ENCODE peak calls at places on chromosomes 12 and 14, in eight cellular contexts. R is brain microvascular endothelial cell; Y is MCF 10A; M is sciatic nerve; F is NAMALWA; Q is CD4-positive, alpha-beta memory T cell; S is activated T-cell treated with anti-CD3 and anti-CD28 coated beads for 1 hour; Z is central memory CD4-positive, alpha-beta T cell. O is an unnamed sample.

GRCh38 chr12:110885152-110885840 is 35.1 kb downstream of the MYL2 start:
- DNase-seq in R (no peak), Y (no peak), Z (no peak), F (no peak), M (no peak), S (no peak), Q (no peak), O (no peak)

GRCh38 chr12:96986883-96987523 is 79.9 kb downstream of the NEDD1 start:
- DNase-seq in Q (no peak), F (peak), R (no peak), Z (peak), Y (peak), S (no peak), M (no peak), O (peak)

GRCh38 chr12:107759410-107759809 is 1.5 kb downstream of the PRDM4 start:
- DNase-seq in Y (peak), S (no peak), Q (no peak), F (peak), Z (no peak), M (no peak), R (peak), O (peak)

GRCh38 chr12:105352940-105353635 is 22.6 kb downstream of the C12orf75 start:
- DNase-seq in F (no peak), R (no peak), M (no peak), Y (peak), Z (no peak), Q (no peak), S (no peak), O (peak)

GRCh38 chr14:66369157-66369706 is 116.9 kb upstream of the CCDC196 start:
- DNase-seq in Q (no peak), Z (no peak), R (no peak), F (no peak), S (no peak), Y (no peak), M (no peak), O (no peak)

GRCh38 chr14:106442857-106443256 is 916.5 kb downstream of the TMEM121 start:
- DNase-seq in Z (peak), F (peak), Q (no peak), R (no peak), M (no peak), S (peak), Y (peak), O (no peak)

GRCh38 chr14:42110167-42110566 is 503.5 kb downstream of the LRFN5 start:
- DNase-seq in M (no peak), Q (no peak), Z (no peak), R (peak), Y (peak), S (no peak), F (peak), O (peak)

GRCh38 chr14:22836301-22837058 is at the start of gene MMP14:
- DNase-seq in F (no peak), Y (peak), Q (no peak), M (peak), S (no peak), Z (no peak), R (peak), O (peak)

GRCh38 chr12:122106891-122107660 is 28.5 kb downstream of the MLXIP start:
- DNase-seq in R (peak), S (no peak), Q (no peak), Y (peak), Z (no peak), F (no peak), M (no peak), O (peak)

GRCh38 chr12:128823216-128823915 is 392 bp downstream of the SLC15A4 start:
- DNase-seq in Q (peak), Y (peak), S (no peak), F (peak), Z (peak), R (no peak), M (no peak), O (no peak)

GRCh38 chr12:14982562-14982961 is 9.7 kb downstream of the PDE6H start:
- DNase-seq in M (no peak), Y (no peak), F (no peak), Q (no peak), S (no peak), Z (no peak), R (no peak), O (no peak)

GRCh38 chr12:57101892-57102695 is 9.1 kb downstream of the STAT6 start:
- DNase-seq in R (no peak), Q (no peak), M (no peak), Z (no peak), F (no peak), Y (no peak), S (no peak), O (no peak)

GRCh38 chr12:127677537-127678131 is 589.3 kb upstream of the TMEM132C start:
- DNase-seq in F (peak), S (peak), Y (peak), M (peak), Z (peak), R (peak), Q (peak), O (peak)

GRCh38 chr12:4273651-4274395 is at the start of gene CCND2:
- DNase-seq in M (peak), R (peak), Z (peak), S (peak), F (no peak), Y (peak), Q (peak), O (peak)

GRCh38 chr14:24058260-24058950 is 6.6 kb downstream of the CARMIL3 start:
- DNase-seq in Q (peak), Z (peak), R (peak), Y (peak), M (peak), S (no peak), F (peak), O (peak)

GRCh38 chr14:75188520-75189267 is 12.3 kb upstream of the TMED10 start:
- DNase-seq in Q (no peak), Z (no peak), S (no peak), R (no peak), Y (no peak), F (peak), M (no peak), O (no peak)

GRCh38 chr12:79420146-79420618 is 270.6 kb downstream of the PAWR start:
- DNase-seq in M (no peak), F (peak), R (peak), Y (peak), Z (no peak), S (no peak), Q (no peak), O (peak)

GRCh38 chr12:21828111-21828775 is 53.7 kb upstream of the KCNJ8 start:
- DNase-seq in S (no peak), F (no peak), Q (no peak), R (no peak), Y (no peak), M (no peak), Z (no peak), O (no peak)

GRCh38 chr12:50620975-50621360 is 116.2 kb downstream of the DIP2B start:
- DNase-seq in S (no peak), Z (no peak), M (no peak), Y (no peak), Q (no peak), R (no peak), F (no peak), O (no peak)

GRCh38 chr12:630656-631632 is 32.3 kb downstream of the NINJ2 start:
- DNase-seq in S (peak), Z (peak), F (peak), Y (no peak), R (no peak), Q (no peak), M (peak), O (no peak)

GRCh38 chr14:64726585-64726890 is 22.3 kb downstream of the PLEKHG3 start:
- DNase-seq in S (no peak), Z (peak), R (peak), F (no peak), Y (peak), M (peak), Q (no peak), O (peak)

GRCh38 chr12:53676715-53677611 is 1.1 kb upstream of the ATP5MC2 start:
- DNase-seq in Q (peak), Y (no peak), M (peak), F (no peak), R (peak), S (peak), Z (no peak), O (peak)

GRCh38 chr12:106037524-106038298 is 101.0 kb downstream of the NUAK1 start:
- DNase-seq in Y (no peak), R (no peak), Z (no peak), M (no peak), S (no peak), F (no peak), Q (no peak), O (no peak)

GRCh38 chr12:1532796-1533195 is 61.6 kb downstream of the FBXL14 start:
- DNase-seq in S (no peak), Q (no peak), F (no peak), Z (no peak), R (no peak), Y (no peak), M (no peak), O (peak)

GRCh38 chr14:81137316-81137715 is 83.4 kb downstream of the GTF2A1 start:
- DNase-seq in M (no peak), Y (peak), Q (no peak), F (no peak), Z (no peak), R (peak), S (no peak), O (peak)